ENCODE peak calls at places on chromosomes 12 and 14, in ten cellular contexts. W, N, Q, U, P, B, T, I, Z and A are unnamed samples.

GRCh38 chr12:108307006-108307405 is 32.1 kb downstream of the CMKLR1 start:
- DNase-seq in W (peak; percentile 35), N (peak; percentile 98), Q (no peak), U (peak; percentile 4), P (no peak), B (no peak), T (no peak), I (peak; percentile 93), Z (no peak), A (no peak)

GRCh38 chr12:128660532-128661215 is 163.1 kb downstream of the SLC15A4 start:
- DNase-seq in W (no peak), N (no peak), Q (no peak), U (no peak), P (no peak), B (no peak), T (no peak), I (no peak), Z (no peak), A (no peak)

GRCh38 chr14:54854181-54854580 is 48.4 kb downstream of the GCH1 start:
- DNase-seq in W (no peak), N (no peak), Q (no peak), U (no peak), P (no peak), B (no peak), T (no peak), I (no peak), Z (no peak), A (no peak)

GRCh38 chr12:124730455-124730932 is 133.2 kb downstream of the SCARB1 start:
- DNase-seq in W (peak; percentile 73), N (no peak), Q (no peak), U (peak; percentile 61), P (no peak), B (no peak), T (no peak), I (peak; percentile 51), Z (peak; percentile 79), A (no peak)

GRCh38 chr14:43449291-43449690 is 1057.8 kb downstream of the FSCB start:
- DNase-seq in W (no peak), N (no peak), Q (no peak), U (no peak), P (no peak), B (no peak), T (no peak), I (no peak), Z (no peak), A (no peak)

GRCh38 chr14:61577506-61577931 is 117.8 kb upstream of the HIF1A start:
- DNase-seq in W (no peak), N (no peak), Q (no peak), U (no peak), P (no peak), B (no peak), T (no peak), I (peak; percentile 66), Z (no peak), A (no peak)

GRCh38 chr14:103808403-103809001 is 38.9 kb downstream of the PPP1R13B start:
- DNase-seq in W (peak; percentile 65), N (no peak), Q (peak; percentile 54), U (peak; percentile 80), P (peak; percentile 78), B (peak; percentile 69), T (peak; percentile 73), I (peak; percentile 71), Z (peak; percentile 20), A (peak; percentile 62)

GRCh38 chr12:61993734-61994345 is 266.4 kb upstream of the USP15 start:
- DNase-seq in W (peak; percentile 6), N (no peak), Q (no peak), U (no peak), P (no peak), B (peak; percentile 20), T (no peak), I (peak; percentile 16), Z (no peak), A (peak; percentile 17)

GRCh38 chr14:49621114-49621881 is 699 bp downstream of the MGAT2 start:
- DNase-seq in W (peak; percentile 28), N (no peak), Q (peak; percentile 34), U (peak; percentile 42), P (peak; percentile 75), B (no peak), T (peak; percentile 90), I (peak; percentile 68), Z (no peak), A (peak; percentile 47)

GRCh38 chr14:68140111-68140741 is 320.6 kb downstream of the RAD51B start:
- DNase-seq in W (peak; percentile 99), N (peak; percentile 98), Q (peak; percentile 32), U (peak; percentile 96), P (peak; percentile 59), B (peak; percentile 86), T (no peak), I (peak; percentile 100), Z (peak; percentile 96), A (no peak)

GRCh38 chr12:120230974-120231315 is 30.0 kb upstream of the RPLP0 start:
- DNase-seq in W (no peak), N (no peak), Q (no peak), U (no peak), P (no peak), B (no peak), T (no peak), I (no peak), Z (no peak), A (no peak)

GRCh38 chr12:108270035-108270840 is 68.9 kb downstream of the CMKLR1 start:
- DNase-seq in W (no peak), N (no peak), Q (no peak), U (no peak), P (no peak), B (peak; percentile 13), T (no peak), I (no peak), Z (no peak), A (no peak)

GRCh38 chr12:12007713-12008231 is 63.0 kb upstream of the BCL2L14 start:
- DNase-seq in W (no peak), N (no peak), Q (no peak), U (no peak), P (no peak), B (no peak), T (no peak), I (no peak), Z (no peak), A (no peak)

GRCh38 chr12:12007001-12007712 is 63.6 kb upstream of the BCL2L14 start:
- DNase-seq in W (peak; percentile 25), N (no peak), Q (no peak), U (no peak), P (no peak), B (no peak), T (no peak), I (peak; percentile 39), Z (no peak), A (peak; percentile 64)

GRCh38 chr12:12010277-12011031 is 60.3 kb upstream of the BCL2L14 start:
- DNase-seq in W (peak; percentile 61), N (peak; percentile 31), Q (no peak), U (peak; percentile 58), P (peak; percentile 41), B (no peak), T (peak; percentile 70), I (peak; percentile 70), Z (no peak), A (peak; percentile 71)

GRCh38 chr12:12008931-12009611 is 61.7 kb upstream of the BCL2L14 start:
- DNase-seq in W (peak; percentile 31), N (no peak), Q (no peak), U (no peak), P (no peak), B (peak; percentile 55), T (no peak), I (peak; percentile 25), Z (no peak), A (peak; percentile 64)

GRCh38 chr12:12008232-12008850 is 62.4 kb upstream of the BCL2L14 start:
- DNase-seq in W (no peak), N (no peak), Q (no peak), U (no peak), P (peak; percentile 20), B (no peak), T (no peak), I (no peak), Z (no peak), A (no peak)
- TF ChIP-seq CTCF in W (peak; percentile 18), N (peak; percentile 35), Q (no peak), U (no peak), P (peak; percentile 19), B (no peak), T (peak; percentile 34), I (peak; percentile 26), Z (peak; percentile 24), A (peak; percentile 45)

DNA sequence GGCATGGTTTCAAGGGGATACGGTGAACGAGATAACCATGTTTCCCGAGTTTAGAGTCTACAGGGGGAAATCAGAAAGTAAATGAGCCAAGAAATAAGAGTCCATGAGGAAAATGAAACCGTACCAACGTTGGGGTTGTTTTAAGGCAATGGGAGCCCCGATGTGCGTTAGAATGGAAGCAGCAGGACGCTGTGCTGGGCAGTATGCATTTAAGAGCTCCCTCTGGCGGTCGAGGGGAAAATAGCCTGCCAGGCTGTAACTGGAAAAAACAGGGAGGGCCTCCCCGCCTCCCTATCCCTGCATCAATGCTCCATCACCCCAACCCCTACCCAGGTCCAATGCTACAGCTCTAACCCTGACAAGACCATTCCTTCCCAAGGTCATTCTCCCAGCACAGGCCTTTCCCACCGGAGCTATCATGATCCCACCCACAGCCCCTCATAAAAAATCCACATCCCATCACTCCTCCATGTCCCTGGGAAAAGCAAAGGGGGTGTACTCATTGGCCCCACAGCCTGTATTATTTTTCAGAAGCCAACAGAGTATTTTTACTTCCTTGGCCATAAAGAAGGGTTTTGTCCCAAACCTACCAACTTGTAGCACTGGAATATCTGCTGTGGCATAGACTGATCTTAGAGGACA is 226.3 kb upstream of the NOS1 start:
- DNase-seq in W (no peak), N (no peak), Q (peak; percentile 16), U (peak; percentile 1), P (peak; percentile 48), B (peak; percentile 65), T (peak; percentile 64), I (peak; percentile 31), Z (no peak), A (peak; percentile 68)
- TF ChIP-seq CTCF in W (peak; percentile 36), N (peak; percentile 83), Q (peak; percentile 58), U (peak; percentile 51), P (peak; percentile 88), B (peak; percentile 82), T (peak; percentile 85), I (peak; percentile 89), Z (peak; percentile 64), A (peak; percentile 83)

DNA sequence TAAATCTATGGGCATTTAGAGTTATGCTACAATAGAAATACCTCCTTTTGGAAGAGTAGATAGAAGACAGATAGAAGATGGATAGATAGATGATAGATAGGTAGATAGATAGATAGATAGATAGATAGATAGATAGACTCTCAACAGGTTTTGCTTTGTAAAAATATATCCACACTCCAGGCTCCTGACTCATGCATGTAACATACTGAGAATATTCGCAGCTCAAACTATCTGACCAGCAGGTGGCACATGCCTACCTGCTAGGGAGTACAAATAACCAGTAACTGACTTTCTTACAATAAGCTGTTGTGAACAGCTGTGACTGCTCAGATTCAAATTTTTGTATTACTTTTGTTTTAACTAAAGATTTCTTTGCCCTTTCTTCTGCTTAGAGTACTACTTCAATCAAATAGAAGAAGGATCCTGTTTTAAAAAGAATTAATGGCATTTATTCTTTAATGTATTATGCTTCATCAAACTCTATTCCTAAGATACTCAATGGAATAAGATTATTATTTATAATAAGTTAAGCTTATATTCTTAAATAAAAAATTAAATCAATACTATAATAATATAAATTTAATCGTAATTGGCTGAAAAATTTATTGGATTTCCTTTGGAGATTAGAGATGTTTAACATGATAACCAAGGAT is 15.8 kb upstream of the CPNE8 start:
- DNase-seq in W (no peak), N (peak; percentile 20), Q (peak; percentile 18), U (peak; percentile 80), P (peak; percentile 56), B (peak; percentile 54), T (no peak), I (peak; percentile 49), Z (no peak), A (peak; percentile 23)
- TF ChIP-seq CTCF in W (no peak), N (peak; percentile 55), Q (no peak), U (peak; percentile 69), P (peak; percentile 55), B (peak; percentile 77), T (peak; percentile 54), I (peak; percentile 57), Z (no peak), A (peak; percentile 53)

GRCh38 chr14:64704743-64705405 is 650 bp downstream of the PLEKHG3 start:
- DNase-seq in W (peak; percentile 15), N (no peak), Q (no peak), U (no peak), P (peak; percentile 50), B (no peak), T (peak; percentile 66), I (peak; percentile 15), Z (no peak), A (no peak)
- TF ChIP-seq CTCF in W (no peak), N (no peak), Q (no peak), U (no peak), P (no peak), B (no peak), T (no peak), I (no peak), Z (no peak), A (no peak)